ENCODE peak calls at places on chromosomes 11 and 22, in seven cellular contexts. U is neuronal stem cell, Q is H1, V is IMR-90, R is mesendoderm, D is mesenchymal stem cell, S is trophoblast cell. W is an unnamed sample.

GRCh38 chr11:9095421-9095820 is 4.0 kb upstream of the SCUBE2 start:
- DNase-seq in U (no peak), Q (peak), V (no peak), R (peak), D (no peak), S (no peak), W (peak)

GRCh38 chr11:6251120-6251733 is 8.4 kb upstream of the CCKBR start:
- DNase-seq in U (peak), Q (peak), V (peak), R (peak), D (peak), S (peak), W (peak)

GRCh38 chr11:44229003-44229570 is 80.9 kb downstream of the ALX4 start:
- DNase-seq in U (no peak), Q (no peak), V (no peak), R (no peak), D (no peak), S (no peak), W (no peak)

GRCh38 chr22:20225693-20225966 is 42.5 kb downstream of the RTN4R start:
- DNase-seq in U (no peak), Q (no peak), V (no peak), R (no peak), D (no peak), S (no peak), W (no peak)

GRCh38 chr22:25623310-25623734 is 58.8 kb downstream of the GRK3 start:
- DNase-seq in U (no peak), Q (no peak), V (no peak), R (no peak), D (no peak), S (no peak), W (no peak)

GRCh38 chr22:17167486-17167885 is 8.4 kb upstream of the HDHD5 start:
- DNase-seq in U (no peak), Q (no peak), V (no peak), R (no peak), D (no peak), S (no peak), W (no peak)

GRCh38 chr11:78050964-78051831 is 12.5 kb upstream of the THRSP start:
- DNase-seq in U (no peak), Q (no peak), V (peak), R (peak), D (peak), S (no peak), W (peak)

GRCh38 chr11:64000026-64000739 is 13.9 kb downstream of the OTUB1 start:
- DNase-seq in U (peak), Q (peak), V (peak), R (peak), D (peak), S (peak), W (peak)

GRCh38 chr11:130644187-130644586 is 195.7 kb downstream of the ADAMTS15 start:
- DNase-seq in U (no peak), Q (no peak), V (no peak), R (peak), D (no peak), S (peak), W (peak)

GRCh38 chr11:124920870-124921609 is 2.0 kb downstream of the HEPN1 start:
- DNase-seq in U (peak), Q (peak), V (peak), R (peak), D (peak), S (peak), W (peak)

GRCh38 chr11:116257092-116257491 is 515.7 kb downstream of the BUD13 start:
- DNase-seq in U (no peak), Q (no peak), V (no peak), R (peak), D (no peak), S (no peak), W (no peak)

GRCh38 chr11:16611395-16612233 is 126.8 kb upstream of the C11orf58 start:
- DNase-seq in U (peak), Q (no peak), V (no peak), R (peak), D (peak), S (no peak), W (peak)

GRCh38 chr11:86722041-86722440 is 49.6 kb upstream of the ME3 start:
- DNase-seq in U (no peak), Q (no peak), V (peak), R (no peak), D (peak), S (no peak), W (no peak)

GRCh38 chr11:111353776-111354600 is 25.1 kb downstream of the POU2AF1 start:
- DNase-seq in U (no peak), Q (no peak), V (no peak), R (no peak), D (no peak), S (no peak), W (no peak)

GRCh38 chr11:108774037-108774436 is 109.2 kb downstream of the DDX10 start:
- DNase-seq in U (no peak), Q (no peak), V (no peak), R (no peak), D (no peak), S (no peak), W (no peak)

GRCh38 chr11:68610452-68611116 is 73.8 kb upstream of the GAL start:
- DNase-seq in U (no peak), Q (no peak), V (peak), R (peak), D (peak), S (no peak), W (no peak)

GRCh38 chr22:46090051-46090591 is 60.2 kb upstream of the PPARA start:
- DNase-seq in U (no peak), Q (no peak), V (no peak), R (no peak), D (no peak), S (no peak), W (no peak)

GRCh38 chr11:74019860-74020259 is 11.0 kb upstream of the UCP3 start:
- DNase-seq in U (no peak), Q (no peak), V (peak), R (no peak), D (no peak), S (no peak), W (no peak)

GRCh38 chr11:57322881-57323467 is 1.8 kb downstream of the TNKS1BP1 start:
- DNase-seq in U (no peak), Q (no peak), V (no peak), R (peak), D (no peak), S (peak), W (no peak)

GRCh38 chr22:47512617-47513016 is 750.2 kb downstream of the TBC1D22A start:
- DNase-seq in U (no peak), Q (no peak), V (no peak), R (no peak), D (no peak), S (no peak), W (no peak)

GRCh38 chr11:85827768-85828639 is 17.1 kb upstream of the SYTL2 start:
- DNase-seq in U (no peak), Q (no peak), V (peak), R (peak), D (peak), S (peak), W (no peak)

GRCh38 chr11:18280438-18281046 is 14.5 kb downstream of the SAA1 start:
- DNase-seq in U (no peak), Q (no peak), V (no peak), R (no peak), D (no peak), S (no peak), W (no peak)

GRCh38 chr11:91133361-91133760 is 910.5 kb upstream of the CHORDC1 start:
- DNase-seq in U (no peak), Q (no peak), V (peak), R (peak), D (no peak), S (no peak), W (no peak)

GRCh38 chr11:112732031-112732430 is 229.2 kb upstream of the NCAM1 start:
- DNase-seq in U (no peak), Q (no peak), V (no peak), R (no peak), D (no peak), S (no peak), W (no peak)

GRCh38 chr11:30435488-30435887 is 112.6 kb downstream of the ARL14EP start:
- DNase-seq in U (no peak), Q (no peak), V (no peak), R (no peak), D (no peak), S (no peak), W (no peak)

GRCh38 chr11:31806186-31806943 is 4.8 kb downstream of the PAX6 start:
- DNase-seq in U (no peak), Q (no peak), V (no peak), R (peak), D (no peak), S (no peak), W (peak)

GRCh38 chr11:115623021-115623451 is 118.8 kb upstream of the CADM1 start:
- DNase-seq in U (no peak), Q (no peak), V (peak), R (peak), D (peak), S (peak), W (no peak)

GRCh38 chr11:129281471-129282268 is 89.5 kb upstream of the ARHGAP32 start:
- DNase-seq in U (no peak), Q (no peak), V (no peak), R (no peak), D (no peak), S (no peak), W (no peak)

GRCh38 chr11:120178441-120179070 is 32.3 kb upstream of the OAF start:
- DNase-seq in U (no peak), Q (no peak), V (peak), R (no peak), D (no peak), S (no peak), W (no peak)

GRCh38 chr11:120169981-120170698 is 32.2 kb upstream of the TRIM29 start:
- DNase-seq in U (no peak), Q (peak), V (no peak), R (no peak), D (no peak), S (no peak), W (no peak)

DNA sequence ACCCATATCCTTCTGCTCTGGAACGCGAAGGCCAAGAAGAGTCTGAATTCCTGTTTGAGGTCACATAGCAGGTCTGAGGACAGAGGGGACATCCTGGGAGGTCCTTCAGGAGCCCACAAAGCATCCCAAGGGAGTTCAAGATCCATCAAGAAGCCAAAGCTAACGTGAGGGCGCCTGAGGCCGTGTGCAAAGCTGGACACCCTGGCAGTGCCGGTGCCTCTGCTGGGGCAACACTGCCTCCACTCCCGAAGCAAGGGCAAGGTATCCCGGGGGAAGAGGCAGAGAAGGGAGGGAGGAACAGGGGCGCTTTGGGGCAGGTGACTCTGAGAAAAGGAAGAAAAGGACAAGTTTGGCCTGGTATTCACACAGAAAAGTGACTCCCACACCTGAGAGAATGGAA is 50.3 kb upstream of the CDON start:
- DNase-seq in U (no peak), Q (no peak), V (no peak), R (no peak), D (no peak), S (no peak), W (no peak)
- H3K9ac ChIP-seq in U (no peak), Q (no peak), V (no peak), R (no peak), D (peak), S (no peak), W (no peak)

GRCh38 chr11:70528046-70528793 is 129.9 kb downstream of the CTTN start:
- DNase-seq in U (no peak), Q (no peak), V (no peak), R (no peak), D (no peak), S (no peak), W (peak)

GRCh38 chr11:70527046-70527395 is 128.7 kb downstream of the CTTN start:
- DNase-seq in U (no peak), Q (no peak), V (no peak), R (no peak), D (no peak), S (no peak), W (no peak)

GRCh38 chr11:70528794-70529580 is 130.7 kb downstream of the CTTN start:
- DNase-seq in U (no peak), Q (no peak), V (no peak), R (no peak), D (no peak), S (no peak), W (no peak)

GRCh38 chr11:70526116-70527045 is 128.1 kb downstream of the CTTN start:
- DNase-seq in U (no peak), Q (no peak), V (no peak), R (no peak), D (no peak), S (peak), W (no peak)

DNA sequence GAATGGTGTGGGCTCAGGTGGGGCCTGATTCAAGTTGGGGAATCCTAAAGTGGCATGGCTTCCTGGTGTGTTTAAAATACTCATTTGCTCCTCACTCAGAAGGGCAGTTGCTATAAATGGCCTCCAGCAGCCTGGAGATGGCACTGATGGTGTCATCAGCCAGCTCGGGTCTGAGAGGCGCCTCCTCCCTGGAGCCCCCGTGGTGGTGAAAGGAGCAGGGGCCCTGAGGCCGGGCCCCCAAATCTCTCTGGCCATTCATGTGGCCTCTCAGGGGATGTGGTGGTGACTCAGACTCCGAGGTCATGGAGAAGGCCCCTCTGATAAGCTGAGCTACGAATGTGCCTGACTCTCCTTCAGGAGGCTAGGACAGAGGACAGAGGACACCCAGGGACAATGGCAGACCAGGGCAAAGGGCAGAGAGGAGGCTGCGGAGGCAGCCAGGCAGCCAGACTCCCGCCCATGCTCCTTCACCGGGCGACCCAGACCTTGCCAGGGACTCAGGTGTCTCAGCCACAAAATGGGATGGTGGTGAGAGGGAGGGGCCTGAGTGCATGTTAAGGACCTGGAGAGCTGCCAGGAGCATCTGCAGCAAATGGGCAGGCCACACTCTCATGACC is 129.2 kb downstream of the CTTN start:
- DNase-seq in U (no peak), Q (no peak), V (no peak), R (no peak), D (no peak), S (no peak), W (no peak)
- H3K23ac ChIP-seq in U (peak), Q (no peak), V (no peak), R (no peak), D (no peak), S (no peak), W (no peak)

GRCh38 chr22:30612789-30613188 is 5.8 kb downstream of the TCN2 start:
- DNase-seq in U (no peak), Q (no peak), V (no peak), R (peak), D (no peak), S (no peak), W (no peak)
- H3K4ac ChIP-seq in U (no peak), Q (no peak), V (no peak), R (no peak), D (peak), S (no peak), W (no peak)

DNA sequence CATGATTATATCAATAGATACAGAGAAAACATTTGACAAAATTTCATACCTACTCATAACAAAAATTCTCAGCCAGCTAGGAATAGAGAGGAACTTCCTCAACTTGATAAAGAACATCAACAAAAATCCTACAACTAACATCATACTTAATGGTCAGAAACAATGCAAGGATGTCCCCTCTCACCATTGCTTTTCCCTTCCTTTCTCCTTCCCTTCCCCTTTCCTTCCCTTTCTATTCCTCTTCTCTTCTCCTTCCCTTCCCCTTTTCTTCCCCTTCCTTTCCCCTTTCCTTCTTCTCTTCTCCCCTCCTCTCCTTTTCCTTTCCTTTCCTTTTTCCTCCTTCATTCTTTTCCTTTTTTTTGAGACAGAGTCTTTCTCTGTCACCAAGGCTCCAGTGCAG is 418.3 kb upstream of the B3GAT1 start:
- DNase-seq in U (no peak), Q (no peak), V (no peak), R (no peak), D (no peak), S (no peak), W (no peak)
- H3K9ac ChIP-seq in U (no peak), Q (no peak), V (no peak), R (no peak), D (no peak), S (no peak), W (no peak)

GRCh38 chr11:47280860-47281259 is 10.9 kb downstream of the MADD start:
- DNase-seq in U (no peak), Q (no peak), V (no peak), R (no peak), D (no peak), S (no peak), W (no peak)

GRCh38 chr11:47280099-47280498 is 10.2 kb downstream of the MADD start:
- DNase-seq in U (no peak), Q (no peak), V (no peak), R (no peak), D (no peak), S (no peak), W (no peak)

GRCh38 chr11:47284151-47284550 is 14.2 kb downstream of the MADD start:
- DNase-seq in U (no peak), Q (no peak), V (no peak), R (no peak), D (no peak), S (no peak), W (no peak)

GRCh38 chr11:47278769-47279168 is 8.8 kb downstream of the MADD start:
- DNase-seq in U (no peak), Q (no peak), V (no peak), R (no peak), D (no peak), S (no peak), W (no peak)

GRCh38 chr11:47282462-47282861 is 12.5 kb downstream of the MADD start:
- DNase-seq in U (no peak), Q (no peak), V (no peak), R (no peak), D (no peak), S (no peak), W (no peak)
- H3K23ac ChIP-seq in U (no peak), Q (no peak), V (no peak), R (no peak), D (no peak), S (no peak), W (no peak)

DNA sequence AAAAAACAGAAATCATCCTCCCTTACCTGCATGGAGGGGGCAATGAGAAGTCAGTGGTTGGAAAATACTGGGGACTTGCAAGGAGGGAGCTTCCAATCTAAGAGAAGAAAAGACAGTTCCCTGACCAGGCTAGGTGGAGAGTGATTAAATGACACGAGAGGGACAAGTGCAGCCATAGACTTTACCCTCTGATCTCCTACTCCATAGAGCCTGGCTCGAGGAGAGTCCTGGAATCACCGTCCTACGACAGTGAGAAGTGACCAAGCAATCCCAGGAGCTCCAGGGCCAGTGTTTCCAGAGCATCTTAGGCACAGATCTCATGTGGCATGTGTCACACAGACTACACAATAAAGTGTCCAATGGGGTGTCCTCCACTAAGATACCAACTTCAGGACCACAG is 25.7 kb downstream of the MYH9 start:
- DNase-seq in U (no peak), Q (no peak), V (no peak), R (no peak), D (no peak), S (no peak), W (no peak)
- H3K4ac ChIP-seq in U (no peak), Q (no peak), V (peak), R (no peak), D (no peak), S (peak), W (no peak)

GRCh38 chr11:27218498-27219038 is 144.4 kb downstream of the CCDC34 start:
- DNase-seq in U (no peak), Q (peak), V (peak), R (peak), D (peak), S (peak), W (no peak)
- H3K9ac ChIP-seq in U (no peak), Q (no peak), V (no peak), R (no peak), D (peak), S (no peak), W (no peak)

GRCh38 chr22:30547188-30547587 is 647 bp upstream of the SEC14L6 start:
- DNase-seq in U (no peak), Q (no peak), V (no peak), R (no peak), D (no peak), S (no peak), W (no peak)
- H3K23ac ChIP-seq in U (no peak), Q (no peak), V (no peak), R (no peak), D (no peak), S (no peak), W (no peak)

DNA sequence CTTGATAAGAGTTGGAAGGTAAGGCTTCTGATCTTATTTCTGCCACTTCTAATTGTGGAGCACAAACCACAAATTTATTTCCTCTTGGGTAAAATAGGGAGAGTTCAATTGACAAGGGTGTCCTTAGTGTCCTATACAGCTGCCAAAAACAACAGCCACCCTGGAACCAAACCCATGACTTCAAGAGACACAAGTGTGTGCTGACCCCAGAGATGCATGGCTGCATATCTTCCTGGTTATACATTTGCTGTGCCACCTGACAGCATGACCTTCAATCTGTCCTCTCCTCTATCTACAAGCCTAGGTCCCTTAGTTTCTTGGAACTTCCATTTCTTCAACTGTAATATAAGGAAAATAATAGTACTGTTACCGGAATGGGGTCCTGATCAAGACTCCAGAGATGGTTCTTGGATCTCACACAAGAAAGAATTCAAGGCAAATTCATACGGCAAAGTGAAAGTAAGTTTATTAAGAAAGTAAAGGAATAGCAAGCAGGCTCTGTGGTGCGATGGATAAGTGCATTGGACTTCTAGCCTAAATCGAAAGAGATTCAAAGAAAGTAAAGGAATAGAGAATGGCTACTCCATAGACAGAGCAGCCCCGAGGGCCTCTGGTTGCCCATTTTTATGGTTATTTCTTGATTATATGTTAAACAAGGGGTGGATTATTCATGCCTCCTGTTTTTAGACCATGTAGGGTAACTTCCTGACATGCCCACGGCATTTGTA is 15.5 kb upstream of the TMEM123 start:
- DNase-seq in U (no peak), Q (no peak), V (no peak), R (no peak), D (no peak), S (no peak), W (no peak)
- H3K4ac ChIP-seq in U (no peak), Q (no peak), V (peak), R (no peak), D (no peak), S (peak), W (no peak)